ENCODE peak calls at places on chromosome 16, in four cellular contexts. One of them, this sample, is unnamed.
A peak's percentile ranks its signal among the peaks of the same experiment; 100 is the strongest.

GRCh38 chr16:46896314-46896968 is 12.3 kb downstream of the GPT2 start:
- DNase-seq in H1: no peak
- DNase-seq in mesendoderm: no peak
- DNase-seq in H9: no peak
- DNase-seq in this sample: peak; percentile 29

GRCh38 chr16:57534881-57535658 is 1.3 kb downstream of the CCDC102A start:
- DNase-seq in mesendoderm: no peak
- DNase-seq in H1: peak; percentile 51
- DNase-seq in H9: peak; percentile 26
- DNase-seq in this sample: no peak

GRCh38 chr16:13300066-13300465 is 398.7 kb downstream of the SHISA9 start:
- DNase-seq in mesendoderm: no peak
- DNase-seq in H1: no peak
- DNase-seq in H9: no peak
- DNase-seq in this sample: no peak

GRCh38 chr16:82630219-82630618 is 3.5 kb downstream of the CDH13 start:
- DNase-seq in mesendoderm: no peak
- DNase-seq in H9: no peak
- DNase-seq in H1: no peak
- DNase-seq in this sample: peak; percentile 68

GRCh38 chr16:2009791-2010510 is at the start of gene ZNF598:
- DNase-seq in mesendoderm: peak; percentile 93
- DNase-seq in H1: peak; percentile 82
- DNase-seq in H9: peak; percentile 72
- DNase-seq in this sample: peak; percentile 84

GRCh38 chr16:58040945-58041627 is 15.5 kb downstream of the MMP15 start:
- DNase-seq in H9: no peak
- DNase-seq in mesendoderm: no peak
- DNase-seq in H1: no peak
- DNase-seq in this sample: no peak

GRCh38 chr16:49602201-49603041 is 228.8 kb downstream of the C16orf78 start:
- DNase-seq in H1: peak; percentile 51
- DNase-seq in H9: peak; percentile 33
- DNase-seq in mesendoderm: peak; percentile 42
- DNase-seq in this sample: no peak

GRCh38 chr16:66127459-66128362 is 238.8 kb upstream of the CDH5 start:
- DNase-seq in mesendoderm: no peak
- DNase-seq in H1: no peak
- DNase-seq in H9: peak; percentile 48
- DNase-seq in this sample: no peak

GRCh38 chr16:22646948-22647556 is 136.4 kb downstream of the NPIPB5 start:
- DNase-seq in H9: peak; percentile 18
- DNase-seq in H1: no peak
- DNase-seq in mesendoderm: no peak
- DNase-seq in this sample: no peak

GRCh38 chr16:58329147-58329546 is 34.3 kb upstream of the PRSS54 start:
- DNase-seq in H9: no peak
- DNase-seq in mesendoderm: peak; percentile 57
- DNase-seq in H1: no peak
- DNase-seq in this sample: peak; percentile 7

GRCh38 chr16:24815052-24815451 is 30.7 kb upstream of the SLC5A11 start:
- DNase-seq in H9: no peak
- DNase-seq in H1: no peak
- DNase-seq in mesendoderm: no peak
- DNase-seq in this sample: no peak

GRCh38 chr16:68417711-68418301 is 30.5 kb downstream of the SMPD3 start:
- DNase-seq in mesendoderm: no peak
- DNase-seq in H1: no peak
- DNase-seq in H9: no peak
- DNase-seq in this sample: no peak

GRCh38 chr16:77223184-77223583 is 24.0 kb downstream of the SYCE1L start:
- DNase-seq in H9: peak; percentile 77
- DNase-seq in mesendoderm: peak; percentile 71
- DNase-seq in H1: peak; percentile 81
- DNase-seq in this sample: no peak

GRCh38 chr16:15807603-15808009 is 49.2 kb downstream of the MYH11 start:
- DNase-seq in H1: no peak
- DNase-seq in mesendoderm: peak; percentile 61
- DNase-seq in H9: peak; percentile 35
- DNase-seq in this sample: peak; percentile 45

GRCh38 chr16:67084345-67085028 is 25.3 kb upstream of the PHAF1 start:
- DNase-seq in mesendoderm: no peak
- DNase-seq in H1: no peak
- DNase-seq in H9: no peak
- DNase-seq in this sample: peak; percentile 52

GRCh38 chr16:86410076-86410475 is 100.3 kb upstream of the FOXF1 start:
- DNase-seq in mesendoderm: peak; percentile 23
- DNase-seq in H1: no peak
- DNase-seq in H9: no peak
- DNase-seq in this sample: no peak

GRCh38 chr16:85613609-85614337 is 651 bp downstream of the GSE1 start:
- DNase-seq in H1: peak; percentile 82
- DNase-seq in mesendoderm: peak; percentile 93
- DNase-seq in H9: peak; percentile 75
- DNase-seq in this sample: no peak

GRCh38 chr16:11142951-11143740 is 112.9 kb downstream of the SOCS1 start:
- DNase-seq in H1: no peak
- DNase-seq in H9: no peak
- DNase-seq in mesendoderm: peak; percentile 29
- DNase-seq in this sample: no peak

GRCh38 chr16:80008857-80009256 is 408.3 kb upstream of the MAF start:
- DNase-seq in H9: no peak
- DNase-seq in H1: no peak
- DNase-seq in mesendoderm: no peak
- DNase-seq in this sample: no peak

GRCh38 chr16:50924759-50925545 is 183.1 kb downstream of the CYLD start:
- DNase-seq in H9: no peak
- DNase-seq in H1: no peak
- DNase-seq in mesendoderm: no peak
- DNase-seq in this sample: no peak

GRCh38 chr16:4624827-4625616 is 396 bp downstream of the MGRN1 start:
- DNase-seq in H9: peak; percentile 77
- DNase-seq in H1: peak; percentile 85
- DNase-seq in mesendoderm: peak; percentile 81
- DNase-seq in this sample: peak; percentile 61

GRCh38 chr16:4393243-4393606 is 21.6 kb downstream of the VASN start:
- DNase-seq in H1: no peak
- DNase-seq in mesendoderm: no peak
- DNase-seq in H9: no peak
- DNase-seq in this sample: no peak

GRCh38 chr16:88530051-88530857 is 39.9 kb upstream of the ZC3H18 start:
- DNase-seq in H1: no peak
- DNase-seq in mesendoderm: no peak
- DNase-seq in H9: no peak
- DNase-seq in this sample: no peak

GRCh38 chr16:7513429-7513828 is 180.8 kb downstream of the RBFOX1 start:
- DNase-seq in H9: peak; percentile 42
- DNase-seq in mesendoderm: peak; percentile 68
- DNase-seq in H1: peak; percentile 61
- DNase-seq in this sample: no peak

GRCh38 chr16:11053916-11054460 is 109.6 kb downstream of the CLEC16A start:
- DNase-seq in mesendoderm: no peak
- DNase-seq in H9: no peak
- DNase-seq in H1: no peak
- DNase-seq in this sample: no peak

GRCh38 chr16:67942200-67942509 is 1.8 kb downstream of the LCAT start:
- DNase-seq in H9: peak; percentile 81
- DNase-seq in mesendoderm: peak; percentile 75
- DNase-seq in H1: peak; percentile 77
- DNase-seq in this sample: peak; percentile 20

GRCh38 chr16:47578573-47578972 is 117.4 kb downstream of the PHKB start:
- DNase-seq in H1: no peak
- DNase-seq in H9: no peak
- DNase-seq in mesendoderm: peak; percentile 19
- DNase-seq in this sample: peak; percentile 4

GRCh38 chr16:85464342-85465305 is 148.5 kb upstream of the GSE1 start:
- DNase-seq in H9: no peak
- DNase-seq in H1: no peak
- DNase-seq in mesendoderm: no peak
- DNase-seq in this sample: no peak

GRCh38 chr16:67718668-67719047 is 458 bp downstream of the GFOD2 start:
- DNase-seq in mesendoderm: peak; percentile 37
- DNase-seq in H1: no peak
- DNase-seq in H9: no peak
- DNase-seq in this sample: no peak

GRCh38 chr16:35195864-35196216 is 1736.4 kb downstream of the TP53TG3F start:
- DNase-seq in H1: no peak
- DNase-seq in mesendoderm: no peak
- DNase-seq in H9: no peak
- DNase-seq in this sample: no peak

GRCh38 chr16:55668337-55669281 is 12.8 kb downstream of the SLC6A2 start:
- DNase-seq in H1: no peak
- DNase-seq in H9: peak; percentile 61
- DNase-seq in mesendoderm: peak; percentile 93
- DNase-seq in this sample: peak; percentile 5

GRCh38 chr16:50537533-50538290 is 10.5 kb upstream of the NKD1 start:
- DNase-seq in H1: no peak
- DNase-seq in mesendoderm: no peak
- DNase-seq in H9: peak; percentile 10
- DNase-seq in this sample: no peak

GRCh38 chr16:2250652-2251280 is 621 bp downstream of the ECI1 start:
- DNase-seq in mesendoderm: peak; percentile 48
- DNase-seq in H9: no peak
- DNase-seq in H1: no peak
- DNase-seq in this sample: no peak

GRCh38 chr16:83363521-83363920 is 444.3 kb upstream of the HSBP1 start:
- DNase-seq in H9: no peak
- DNase-seq in H1: no peak
- DNase-seq in mesendoderm: no peak
- DNase-seq in this sample: peak; percentile 7

GRCh38 chr16:979859-980594 is 1.5 kb upstream of the SOX8 start:
- DNase-seq in H1: peak; percentile 72
- DNase-seq in H9: peak; percentile 58
- DNase-seq in mesendoderm: peak; percentile 42
- DNase-seq in this sample: no peak

GRCh38 chr16:981695-982151 is at the start of gene SOX8:
- DNase-seq in H1: no peak
- DNase-seq in mesendoderm: no peak
- DNase-seq in H9: no peak
- DNase-seq in this sample: no peak

GRCh38 chr16:979106-979505 is 2.5 kb upstream of the SOX8 start:
- DNase-seq in H1: no peak
- DNase-seq in H9: no peak
- DNase-seq in mesendoderm: no peak
- DNase-seq in this sample: no peak

GRCh38 chr16:982152-983043 is 828 bp downstream of the SOX8 start:
- DNase-seq in mesendoderm: no peak
- DNase-seq in H1: peak; percentile 64
- DNase-seq in H9: no peak
- DNase-seq in this sample: no peak

GRCh38 chr16:980595-980854 is 1.0 kb upstream of the SOX8 start:
- DNase-seq in H9: no peak
- DNase-seq in H1: no peak
- DNase-seq in mesendoderm: no peak
- DNase-seq in this sample: no peak
- H3K27ac ChIP-seq in H9: no peak overlapping the region
- H3K27ac ChIP-seq in H1: no peak overlapping the region
- H3K27ac ChIP-seq in mesendoderm: no peak overlapping the region
- H3K27ac ChIP-seq in this sample: no peak overlapping the region

DNA sequence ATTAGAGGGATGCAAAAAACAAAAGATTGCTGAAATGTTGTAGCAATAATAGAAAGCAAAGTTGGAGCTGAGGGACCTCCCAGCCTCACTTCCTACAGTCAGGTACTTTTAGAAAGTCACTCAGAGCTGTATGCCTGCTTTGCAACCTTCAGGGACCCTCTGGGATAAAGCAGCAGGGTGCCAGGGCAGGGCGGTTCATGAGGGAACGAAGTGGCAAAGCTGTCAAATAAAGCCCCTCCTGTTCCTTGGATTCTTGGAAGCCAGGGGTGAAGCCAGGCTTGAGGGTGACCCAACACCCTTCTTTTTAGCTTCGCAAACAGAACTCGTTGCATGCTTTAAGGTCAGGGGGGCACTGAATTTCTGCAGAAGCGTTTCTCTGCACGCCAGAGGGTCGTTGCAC is 767 bp downstream of the ATP2C2 start:
- DNase-seq in H1: no peak
- DNase-seq in mesendoderm: no peak
- DNase-seq in H9: no peak
- DNase-seq in this sample: no peak
- H2BK5ac ChIP-seq in H1: no peak overlapping the region
- H2BK5ac ChIP-seq in mesendoderm: no peak overlapping the region
- H2BK5ac ChIP-seq in H9: no peak overlapping the region
- H2BK5ac ChIP-seq in this sample: no peak overlapping the region

DNA sequence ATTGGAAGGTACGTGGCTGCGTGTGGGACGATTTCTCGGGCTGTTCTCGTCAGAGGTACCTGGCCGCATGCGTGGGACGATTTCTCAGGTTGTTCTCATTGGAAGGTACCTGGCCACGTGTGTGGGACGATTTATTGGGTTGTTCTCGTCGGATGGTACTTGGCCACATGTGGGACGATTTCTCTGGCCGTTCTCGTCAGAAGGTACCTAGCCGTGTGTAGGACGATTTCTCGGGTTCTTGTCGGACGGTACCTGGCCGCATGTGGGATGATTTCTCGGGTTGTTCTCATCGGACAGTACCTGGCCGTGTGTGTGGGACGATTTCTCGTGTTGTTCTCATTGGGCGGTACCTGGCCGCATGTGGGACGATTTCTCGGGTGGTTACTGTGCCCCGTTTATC is 50.1 kb upstream of the GNG13 start:
- DNase-seq in H9: no peak
- DNase-seq in mesendoderm: no peak
- DNase-seq in H1: no peak
- DNase-seq in this sample: no peak
- H3K56ac ChIP-seq in H9: no peak overlapping the region
- H3K56ac ChIP-seq in mesendoderm: no peak overlapping the region
- H3K56ac ChIP-seq in H1: no peak overlapping the region
- H3K56ac ChIP-seq in this sample: no peak overlapping the region

GRCh38 chr16:27369806-27370205 is 32.2 kb upstream of the IL21R start:
- DNase-seq in H1: no peak
- DNase-seq in mesendoderm: no peak
- DNase-seq in H9: no peak
- DNase-seq in this sample: peak; percentile 79

GRCh38 chr16:27365142-27366089 is 36.6 kb upstream of the IL21R start:
- DNase-seq in H9: no peak
- DNase-seq in mesendoderm: peak; percentile 75
- DNase-seq in H1: no peak
- DNase-seq in this sample: peak; percentile 84

GRCh38 chr16:27366687-27367462 is 35.1 kb upstream of the IL21R start:
- DNase-seq in H9: no peak
- DNase-seq in mesendoderm: no peak
- DNase-seq in H1: no peak
- DNase-seq in this sample: no peak

GRCh38 chr16:27368358-27368722 is 33.6 kb upstream of the IL21R start:
- DNase-seq in H1: no peak
- DNase-seq in mesendoderm: no peak
- DNase-seq in H9: no peak
- DNase-seq in this sample: no peak

GRCh38 chr16:27367463-27368357 is 34.3 kb upstream of the IL21R start:
- DNase-seq in H9: peak; percentile 81
- DNase-seq in mesendoderm: peak; percentile 78
- DNase-seq in H1: peak; percentile 88
- DNase-seq in this sample: peak; percentile 63
- H3K27ac ChIP-seq in H9: no peak overlapping the region
- H3K27ac ChIP-seq in mesendoderm: no peak overlapping the region
- H3K27ac ChIP-seq in H1: no peak overlapping the region
- H3K27ac ChIP-seq in this sample: no peak overlapping the region

GRCh38 chr16:52546291-52546941 is 527 bp downstream of the TOX3 start:
- DNase-seq in mesendoderm: peak; percentile 68
- DNase-seq in H9: peak; percentile 46
- DNase-seq in H1: peak; percentile 60
- DNase-seq in this sample: no peak
- H2BK5ac ChIP-seq in mesendoderm: no peak overlapping the region
- H2BK5ac ChIP-seq in H9: no peak overlapping the region
- H2BK5ac ChIP-seq in H1: no peak overlapping the region
- H2BK5ac ChIP-seq in this sample: no peak overlapping the region